ENCODE peak calls at places on chromosomes 4 and X, in nine cellular contexts. S is cardiac fibroblast, U is endothelial cell, N is HCT116, Q is lower leg skin, W is NCI-H69, D is kidney tubule cell, K is pancreas, E is NCI-H1694. M is an unnamed sample.

GRCh38 chr4:18391370-18391728 is 369.8 kb upstream of the LCORL start:
- DNase-seq in E (no peak), N (no peak), S (no peak), Q (no peak), D (no peak), K (no peak), W (no peak), U (no peak), M (no peak)

GRCh38 chr4:87068591-87069021 is 133.8 kb downstream of the AFF1 start:
- DNase-seq in U (no peak), K (no peak), Q (no peak), S (peak; percentile 74), N (no peak), W (peak; percentile 91), D (no peak), E (peak; percentile 90), M (no peak)

GRCh38 chrX:94937491-94937890 is 1263.5 kb downstream of the FAM133A start:
- DNase-seq in D (no peak), S (no peak), K (no peak), U (no peak), Q (no peak), N (no peak), E (no peak), W (no peak), M (no peak)

GRCh38 chr4:22220965-22221364 is 272.4 kb upstream of the KCNIP4 start:
- DNase-seq in D (no peak), K (no peak), N (no peak), W (no peak), S (peak; percentile 20), E (no peak), U (no peak), Q (no peak), M (no peak)

GRCh38 chrX:67353651-67354370 is 190.0 kb upstream of the AR start:
- DNase-seq in K (no peak), D (no peak), N (no peak), W (no peak), E (no peak), U (no peak), Q (no peak), S (no peak), M (no peak)

GRCh38 chr4:52661966-52662705 is 3.0 kb upstream of the USP46 start:
- DNase-seq in Q (no peak), E (no peak), W (no peak), D (peak; percentile 67), K (no peak), U (no peak), S (peak; percentile 24), N (no peak), M (no peak)

GRCh38 chrX:54419559-54420302 is 20.5 kb upstream of the TSR2 start:
- DNase-seq in D (no peak), E (no peak), W (no peak), U (no peak), Q (no peak), S (no peak), N (no peak), K (no peak), M (no peak)

GRCh38 chr4:70158576-70158975 is 4.5 kb downstream of the PRR27 start:
- DNase-seq in Q (no peak), U (no peak), D (no peak), S (no peak), K (peak; percentile 44), E (no peak), N (no peak), W (peak; percentile 0), M (no peak)

GRCh38 chr4:108427946-108428345 is 192.4 kb upstream of the RPL34 start:
- DNase-seq in W (no peak), K (no peak), N (no peak), Q (no peak), E (no peak), U (no peak), D (no peak), S (no peak), M (no peak)

GRCh38 chrX:41666251-41666650 is 22.5 kb upstream of the GPR34 start:
- DNase-seq in Q (no peak), W (no peak), E (no peak), S (peak; percentile 41), K (no peak), N (no peak), U (no peak), D (no peak), M (no peak)

GRCh38 chr4:42453612-42454011 is 56.3 kb downstream of the SHISA3 start:
- DNase-seq in D (no peak), W (no peak), U (no peak), Q (no peak), S (no peak), N (no peak), K (no peak), E (no peak), M (no peak)